ENCODE peak calls at places on chromosomes 6 and 20, in four cellular contexts. One of them, this sample, is unnamed.

GRCh38 chr6:34104186-34104585 is 41.7 kb downstream of the GRM4 start:
- DNase-seq in heart left ventricle: no peak
- DNase-seq in breast epithelium: no peak
- DNase-seq in body of pancreas: no peak
- DNase-seq in this sample: no peak

GRCh38 chr6:143098054-143098673 is 37.5 kb downstream of the AIG1 start:
- DNase-seq in breast epithelium: no peak
- DNase-seq in heart left ventricle: no peak
- DNase-seq in body of pancreas: no peak
- DNase-seq in this sample: no peak

GRCh38 chr6:154928325-154928922 is 66.7 kb upstream of the TIAM2 start:
- DNase-seq in heart left ventricle: no peak
- DNase-seq in body of pancreas: peak
- DNase-seq in breast epithelium: no peak
- DNase-seq in this sample: peak

GRCh38 chr6:19692506-19693298 is 144.5 kb upstream of the ID4 start:
- DNase-seq in heart left ventricle: no peak
- DNase-seq in breast epithelium: no peak
- DNase-seq in body of pancreas: no peak
- DNase-seq in this sample: no peak

GRCh38 chr20:62936996-62937352 is 973 bp upstream of the GID8 start:
- DNase-seq in body of pancreas: no peak
- DNase-seq in breast epithelium: no peak
- DNase-seq in heart left ventricle: no peak
- DNase-seq in this sample: no peak

GRCh38 chr20:48777005-48777404 is 50.8 kb downstream of the PREX1 start:
- DNase-seq in body of pancreas: no peak
- DNase-seq in heart left ventricle: no peak
- DNase-seq in breast epithelium: no peak
- DNase-seq in this sample: no peak

GRCh38 chr6:110566346-110567125 is 90.1 kb upstream of the SLC22A16 start:
- DNase-seq in heart left ventricle: peak
- DNase-seq in breast epithelium: no peak
- DNase-seq in body of pancreas: no peak
- DNase-seq in this sample: no peak

GRCh38 chr20:35618372-35619131 is 2.9 kb downstream of the SPAG4 start:
- DNase-seq in heart left ventricle: peak
- DNase-seq in body of pancreas: peak
- DNase-seq in breast epithelium: no peak
- DNase-seq in this sample: peak

GRCh38 chr6:1636971-1637871 is 27.5 kb downstream of the FOXC1 start:
- DNase-seq in body of pancreas: peak
- DNase-seq in breast epithelium: no peak
- DNase-seq in heart left ventricle: no peak
- DNase-seq in this sample: no peak

GRCh38 chr6:145866449-145867401 is 52.1 kb upstream of the FBXO30 start:
- DNase-seq in breast epithelium: no peak
- DNase-seq in heart left ventricle: no peak
- DNase-seq in body of pancreas: no peak
- DNase-seq in this sample: no peak

GRCh38 chr6:33847078-33847477 is 43.3 kb upstream of the MLN start:
- DNase-seq in heart left ventricle: no peak
- DNase-seq in breast epithelium: no peak
- DNase-seq in body of pancreas: no peak
- DNase-seq in this sample: no peak

GRCh38 chr20:57783196-57783595 is 73.4 kb upstream of the PMEPA1 start:
- DNase-seq in body of pancreas: no peak
- DNase-seq in heart left ventricle: no peak
- DNase-seq in breast epithelium: no peak
- DNase-seq in this sample: no peak

GRCh38 chr6:156687875-156688549 is 89.2 kb upstream of the ARID1B start:
- DNase-seq in body of pancreas: peak
- DNase-seq in heart left ventricle: no peak
- DNase-seq in breast epithelium: no peak
- DNase-seq in this sample: peak

GRCh38 chr6:4021133-4021861 is 57.6 kb downstream of the FAM217A start:
- DNase-seq in breast epithelium: peak
- DNase-seq in body of pancreas: peak
- DNase-seq in heart left ventricle: peak
- DNase-seq in this sample: peak
- TF ChIP-seq CTCF in breast epithelium: peak
- TF ChIP-seq CTCF in body of pancreas: peak
- TF ChIP-seq CTCF in heart left ventricle: peak
- TF ChIP-seq CTCF in this sample: peak

GRCh38 chr20:41329435-41330342 is 10.9 kb upstream of the LPIN3 start:
- DNase-seq in heart left ventricle: peak
- DNase-seq in breast epithelium: no peak
- DNase-seq in body of pancreas: peak
- DNase-seq in this sample: peak
- TF ChIP-seq POLR2A in heart left ventricle: no peak
- TF ChIP-seq POLR2A in breast epithelium: no peak
- TF ChIP-seq POLR2A in body of pancreas: no peak
- TF ChIP-seq POLR2A in this sample: peak

DNA sequence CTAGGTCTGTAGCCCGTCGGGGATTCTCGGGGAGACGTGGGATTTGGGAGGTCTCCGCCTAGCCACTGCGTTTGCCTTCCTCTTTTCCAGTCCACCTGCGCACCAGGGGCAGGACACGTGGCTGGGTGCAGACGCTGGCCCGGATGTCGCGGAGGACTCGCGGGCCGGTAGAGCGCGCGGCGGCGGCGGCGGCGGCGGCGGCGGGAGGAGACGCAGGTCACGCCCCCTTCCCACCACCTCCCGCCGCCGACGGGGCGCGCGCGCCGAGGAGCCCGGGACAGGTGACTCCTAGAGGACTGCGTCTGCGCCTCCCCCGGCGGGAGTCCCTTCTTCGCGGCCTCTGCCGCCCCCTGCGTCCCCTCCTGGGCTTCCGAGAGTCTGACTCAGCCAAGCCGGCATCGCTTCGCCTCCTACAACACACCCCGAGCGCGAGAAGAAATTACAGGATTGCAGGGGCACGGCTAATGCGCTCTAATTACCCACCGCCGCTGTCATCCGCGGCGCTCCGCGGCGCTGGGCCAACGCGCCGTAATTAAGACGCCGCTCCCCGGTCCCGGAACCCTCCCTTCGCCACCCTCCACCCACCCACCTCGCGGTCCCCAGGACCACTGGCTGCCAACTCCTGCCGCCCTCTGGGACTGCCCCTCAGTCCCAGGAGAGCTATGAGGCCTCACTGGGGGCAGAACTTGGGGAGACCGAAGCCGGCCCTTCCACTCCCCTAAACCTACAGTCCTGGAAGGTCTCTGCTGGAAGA is 124.5 kb downstream of the MRPL14 start:
- DNase-seq in heart left ventricle: peak
- DNase-seq in breast epithelium: peak
- DNase-seq in body of pancreas: peak
- DNase-seq in this sample: peak
- H3K4me3 ChIP-seq in heart left ventricle: peak
- H3K4me3 ChIP-seq in breast epithelium: peak
- H3K4me3 ChIP-seq in body of pancreas: no peak
- H3K4me3 ChIP-seq in this sample: peak

GRCh38 chr6:52576054-52576391 is 837 bp downstream of the TRAM2 start:
- DNase-seq in breast epithelium: no peak
- DNase-seq in heart left ventricle: no peak
- DNase-seq in body of pancreas: no peak
- DNase-seq in this sample: no peak

GRCh38 chr6:52576392-52577021 is 353 bp downstream of the TRAM2 start:
- DNase-seq in heart left ventricle: peak
- DNase-seq in breast epithelium: peak
- DNase-seq in body of pancreas: peak
- DNase-seq in this sample: peak

GRCh38 chr6:52575490-52575868 is 1.4 kb downstream of the TRAM2 start:
- DNase-seq in body of pancreas: no peak
- DNase-seq in breast epithelium: no peak
- DNase-seq in heart left ventricle: no peak
- DNase-seq in this sample: no peak

GRCh38 chr6:52577778-52578473 is 1.1 kb upstream of the TRAM2 start:
- DNase-seq in breast epithelium: no peak
- DNase-seq in body of pancreas: no peak
- DNase-seq in heart left ventricle: no peak
- DNase-seq in this sample: no peak

DNA sequence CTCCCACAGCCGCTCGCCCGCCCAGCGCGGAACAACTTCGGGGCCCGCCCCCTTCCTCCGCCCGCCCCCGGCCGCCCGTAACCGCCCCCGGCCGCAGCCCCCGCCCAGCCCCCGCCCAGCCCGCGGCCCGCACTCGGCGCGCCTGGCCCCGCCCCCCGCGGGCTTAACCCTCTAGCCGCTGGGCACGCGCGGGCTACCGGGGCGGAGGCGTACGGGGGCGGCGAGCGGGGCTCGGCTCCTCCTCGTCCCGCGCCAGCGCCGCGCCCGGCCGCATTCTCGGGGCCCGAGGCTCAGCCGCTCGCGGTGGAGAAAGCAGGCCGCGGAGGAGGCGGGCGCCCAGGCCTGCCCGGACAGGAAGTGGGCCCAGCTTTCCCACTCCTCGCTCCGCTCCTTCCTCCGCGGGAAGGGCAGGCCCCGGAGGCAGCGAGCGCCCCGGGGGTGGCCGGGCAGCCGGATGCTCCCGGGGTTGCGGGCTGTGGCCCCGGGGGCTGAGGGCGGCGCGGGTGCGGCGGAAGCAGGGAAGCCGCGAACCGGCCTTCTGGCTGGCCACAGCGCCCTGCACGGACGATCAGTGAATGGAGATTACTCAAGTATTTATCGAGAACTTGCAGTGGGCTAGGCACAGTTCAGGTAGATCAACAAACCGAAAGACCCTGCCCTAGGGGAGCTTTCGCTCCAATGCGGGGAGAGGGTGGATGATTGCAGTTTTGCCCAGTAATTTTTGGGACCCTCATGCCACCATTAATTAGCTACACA is at the start of gene TRAM2:
- DNase-seq in breast epithelium: peak
- DNase-seq in heart left ventricle: peak
- DNase-seq in body of pancreas: peak
- DNase-seq in this sample: peak
- TF ChIP-seq CTCF in breast epithelium: no peak
- TF ChIP-seq CTCF in heart left ventricle: peak
- TF ChIP-seq CTCF in body of pancreas: peak
- TF ChIP-seq CTCF in this sample: no peak

DNA sequence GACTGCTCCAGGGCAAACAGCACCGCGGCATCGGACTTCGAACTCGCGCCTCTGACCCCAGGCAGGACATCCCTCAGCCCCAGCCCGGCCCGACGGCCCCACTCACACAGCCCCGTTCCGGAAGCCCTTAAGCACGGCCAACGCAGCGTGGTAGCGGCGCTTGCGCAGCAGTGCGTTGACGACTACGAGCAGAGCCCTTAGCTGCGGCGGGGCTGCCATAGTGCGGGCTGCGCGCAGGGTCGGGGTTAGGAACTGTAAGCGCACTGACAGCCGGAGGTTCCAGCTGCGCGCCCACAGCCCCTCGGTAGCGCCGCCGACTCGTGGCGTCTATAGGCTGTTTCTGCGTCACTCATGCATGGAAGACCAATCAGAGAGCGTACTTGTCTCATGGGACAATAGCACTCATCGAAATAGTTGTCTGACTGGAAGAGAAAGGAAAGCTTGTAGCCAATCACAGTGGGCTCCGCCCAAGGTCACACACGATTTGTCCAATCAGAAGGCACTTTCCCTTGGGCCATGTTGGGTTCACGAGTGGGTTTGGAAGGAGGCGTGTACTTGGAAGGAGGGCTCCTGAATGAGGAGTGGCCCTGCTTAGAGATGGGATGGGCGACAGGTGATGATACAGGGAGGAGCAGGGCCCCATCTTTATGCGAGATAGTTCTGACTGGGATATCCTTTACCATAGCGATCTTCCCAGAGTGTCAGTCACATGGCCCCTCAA is at the start of gene PXMP4:
- DNase-seq in heart left ventricle: peak
- DNase-seq in breast epithelium: peak
- DNase-seq in body of pancreas: peak
- DNase-seq in this sample: peak
- TF ChIP-seq POLR2A in heart left ventricle: no peak
- TF ChIP-seq POLR2A in breast epithelium: no peak
- TF ChIP-seq POLR2A in body of pancreas: peak
- TF ChIP-seq POLR2A in this sample: peak

GRCh38 chr6:131039345-131039680 is 23.7 kb downstream of the EPB41L2 start:
- DNase-seq in breast epithelium: no peak
- DNase-seq in body of pancreas: no peak
- DNase-seq in heart left ventricle: no peak
- DNase-seq in this sample: no peak

GRCh38 chr6:131036616-131037015 is 26.4 kb downstream of the EPB41L2 start:
- DNase-seq in heart left ventricle: no peak
- DNase-seq in body of pancreas: no peak
- DNase-seq in breast epithelium: no peak
- DNase-seq in this sample: no peak

GRCh38 chr6:131037194-131037897 is 25.7 kb downstream of the EPB41L2 start:
- DNase-seq in heart left ventricle: no peak
- DNase-seq in body of pancreas: no peak
- DNase-seq in breast epithelium: no peak
- DNase-seq in this sample: no peak

GRCh38 chr6:131036143-131036542 is 26.9 kb downstream of the EPB41L2 start:
- DNase-seq in breast epithelium: no peak
- DNase-seq in heart left ventricle: no peak
- DNase-seq in body of pancreas: no peak
- DNase-seq in this sample: no peak

GRCh38 chr6:131038612-131039344 is 24.3 kb downstream of the EPB41L2 start:
- DNase-seq in heart left ventricle: no peak
- DNase-seq in body of pancreas: no peak
- DNase-seq in breast epithelium: no peak
- DNase-seq in this sample: no peak
- H3K4me3 ChIP-seq in heart left ventricle: no peak
- H3K4me3 ChIP-seq in body of pancreas: no peak
- H3K4me3 ChIP-seq in breast epithelium: no peak
- H3K4me3 ChIP-seq in this sample: no peak

DNA sequence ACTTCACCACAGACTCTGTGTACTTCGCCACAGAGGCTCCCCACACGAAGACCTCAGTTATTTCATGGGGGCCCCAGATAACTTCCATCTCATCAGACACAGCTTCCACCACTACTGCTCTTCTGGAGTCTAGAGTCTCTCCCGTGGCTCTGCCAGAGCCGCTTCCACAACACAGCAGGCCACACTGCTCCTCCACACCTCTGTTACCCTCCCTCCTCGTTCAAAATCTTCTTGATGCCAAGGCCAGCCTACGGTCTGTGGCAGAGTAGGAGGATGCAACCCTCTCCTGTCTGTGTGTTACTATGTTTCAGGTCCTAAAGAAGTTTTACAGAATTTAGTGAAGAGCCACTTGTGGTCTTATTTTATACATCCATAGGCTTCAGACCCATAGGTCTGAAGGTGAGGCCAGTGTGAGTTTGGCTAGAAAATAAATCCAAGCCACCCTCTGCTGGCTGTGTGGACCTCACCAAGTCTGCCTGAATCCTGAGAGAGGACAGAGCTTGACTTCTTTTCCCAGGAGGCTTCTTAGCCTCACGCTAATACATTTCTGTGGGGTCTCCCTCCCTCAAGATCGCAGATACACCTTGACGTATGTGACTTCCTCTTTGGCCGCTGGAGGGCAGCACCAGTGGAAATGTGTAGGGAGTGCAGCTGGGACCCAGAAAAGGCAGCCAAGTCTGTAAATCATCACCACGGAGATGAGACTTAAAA is 197.7 kb downstream of the FAXC start:
- DNase-seq in body of pancreas: peak
- DNase-seq in heart left ventricle: no peak
- DNase-seq in breast epithelium: no peak
- DNase-seq in this sample: peak
- TF ChIP-seq CTCF in body of pancreas: peak
- TF ChIP-seq CTCF in heart left ventricle: peak
- TF ChIP-seq CTCF in breast epithelium: no peak
- TF ChIP-seq CTCF in this sample: peak